ENCODE peak calls at places on chromosomes 1 and 21, in seven cellular contexts. One of them, this sample, is unnamed.

GRCh38 chr1:94209425-94209824 is 28.0 kb downstream of the ARHGAP29 start:
- DNase-seq in mesenchymal stem cell: no peak
- DNase-seq in H9: no peak
- DNase-seq in neuronal stem cell: no peak
- DNase-seq in H1: no peak
- DNase-seq in IMR-90: peak
- DNase-seq in trophoblast cell: no peak
- DNase-seq in this sample: no peak

GRCh38 chr1:32115496-32115895 is 7.6 kb downstream of the KPNA6 start:
- DNase-seq in mesenchymal stem cell: peak
- DNase-seq in H9: no peak
- DNase-seq in neuronal stem cell: no peak
- DNase-seq in H1: no peak
- DNase-seq in IMR-90: peak
- DNase-seq in trophoblast cell: peak
- DNase-seq in this sample: no peak

GRCh38 chr21:42141643-42142042 is 70.5 kb downstream of the UMODL1 start:
- DNase-seq in mesenchymal stem cell: no peak
- DNase-seq in H9: no peak
- DNase-seq in neuronal stem cell: no peak
- DNase-seq in H1: no peak
- DNase-seq in IMR-90: no peak
- DNase-seq in trophoblast cell: no peak
- DNase-seq in this sample: no peak

GRCh38 chr1:44791364-44791801 is 3.4 kb upstream of the BEST4 start:
- DNase-seq in mesenchymal stem cell: no peak
- DNase-seq in H9: peak
- DNase-seq in neuronal stem cell: no peak
- DNase-seq in H1: no peak
- DNase-seq in IMR-90: no peak
- DNase-seq in trophoblast cell: no peak
- DNase-seq in this sample: no peak

GRCh38 chr1:40385437-40386310 is 12.1 kb downstream of the SMAP2 start:
- DNase-seq in mesenchymal stem cell: peak
- DNase-seq in H9: no peak
- DNase-seq in neuronal stem cell: no peak
- DNase-seq in H1: no peak
- DNase-seq in IMR-90: no peak
- DNase-seq in trophoblast cell: no peak
- DNase-seq in this sample: no peak

GRCh38 chr1:205237526-205238484 is 10.1 kb downstream of the TMCC2 start:
- DNase-seq in mesenchymal stem cell: no peak
- DNase-seq in H9: no peak
- DNase-seq in neuronal stem cell: no peak
- DNase-seq in H1: no peak
- DNase-seq in IMR-90: no peak
- DNase-seq in trophoblast cell: no peak
- DNase-seq in this sample: no peak

GRCh38 chr1:113003751-113004690 is 48.0 kb upstream of the SLC16A1 start:
- DNase-seq in mesenchymal stem cell: no peak
- DNase-seq in H9: no peak
- DNase-seq in neuronal stem cell: no peak
- DNase-seq in H1: no peak
- DNase-seq in IMR-90: no peak
- DNase-seq in trophoblast cell: no peak
- DNase-seq in this sample: no peak

GRCh38 chr1:25544243-25544764 is 898 bp downstream of the LDLRAP1 start:
- DNase-seq in mesenchymal stem cell: no peak
- DNase-seq in H9: no peak
- DNase-seq in neuronal stem cell: no peak
- DNase-seq in H1: no peak
- DNase-seq in IMR-90: no peak
- DNase-seq in trophoblast cell: no peak
- DNase-seq in this sample: no peak

GRCh38 chr1:180923024-180923841 is 10.5 kb downstream of the KIAA1614 start:
- DNase-seq in mesenchymal stem cell: peak
- DNase-seq in H9: peak
- DNase-seq in neuronal stem cell: peak
- DNase-seq in H1: peak
- DNase-seq in IMR-90: peak
- DNase-seq in trophoblast cell: no peak
- DNase-seq in this sample: peak

GRCh38 chr1:116510361-116510760 is 60.5 kb downstream of the CD58 start:
- DNase-seq in mesenchymal stem cell: no peak
- DNase-seq in H9: no peak
- DNase-seq in neuronal stem cell: no peak
- DNase-seq in H1: no peak
- DNase-seq in IMR-90: no peak
- DNase-seq in trophoblast cell: no peak
- DNase-seq in this sample: no peak

GRCh38 chr1:71721532-71721931 is 560.8 kb downstream of the NEGR1 start:
- DNase-seq in mesenchymal stem cell: no peak
- DNase-seq in H9: no peak
- DNase-seq in neuronal stem cell: no peak
- DNase-seq in H1: no peak
- DNase-seq in IMR-90: no peak
- DNase-seq in trophoblast cell: no peak
- DNase-seq in this sample: peak

GRCh38 chr1:53080769-53081168 is 18.8 kb downstream of the PODN start:
- DNase-seq in mesenchymal stem cell: no peak
- DNase-seq in H9: no peak
- DNase-seq in neuronal stem cell: no peak
- DNase-seq in H1: no peak
- DNase-seq in IMR-90: no peak
- DNase-seq in trophoblast cell: no peak
- DNase-seq in this sample: no peak

GRCh38 chr1:225343618-225344017 is 84.2 kb downstream of the LBR start:
- DNase-seq in mesenchymal stem cell: peak
- DNase-seq in H9: no peak
- DNase-seq in neuronal stem cell: no peak
- DNase-seq in H1: no peak
- DNase-seq in IMR-90: peak
- DNase-seq in trophoblast cell: no peak
- DNase-seq in this sample: no peak

GRCh38 chr1:44237721-44238457 is 24.6 kb downstream of the DMAP1 start:
- DNase-seq in mesenchymal stem cell: peak
- DNase-seq in H9: peak
- DNase-seq in neuronal stem cell: peak
- DNase-seq in H1: peak
- DNase-seq in IMR-90: peak
- DNase-seq in trophoblast cell: no peak
- DNase-seq in this sample: peak

GRCh38 chr1:113429461-113430153 is 39.3 kb downstream of the MAGI3 start:
- DNase-seq in mesenchymal stem cell: peak
- DNase-seq in H9: no peak
- DNase-seq in neuronal stem cell: no peak
- DNase-seq in H1: no peak
- DNase-seq in IMR-90: peak
- DNase-seq in trophoblast cell: no peak
- DNase-seq in this sample: peak

GRCh38 chr1:154493276-154493675 is 8.7 kb upstream of the TDRD10 start:
- DNase-seq in mesenchymal stem cell: no peak
- DNase-seq in H9: peak
- DNase-seq in neuronal stem cell: no peak
- DNase-seq in H1: no peak
- DNase-seq in IMR-90: no peak
- DNase-seq in trophoblast cell: no peak
- DNase-seq in this sample: peak
- H2BK120ac ChIP-seq in mesenchymal stem cell: no peak
- H2BK120ac ChIP-seq in H9: no peak
- H2BK120ac ChIP-seq in neuronal stem cell: no peak
- H2BK120ac ChIP-seq in H1: no peak
- H2BK120ac ChIP-seq in IMR-90: no peak
- H2BK120ac ChIP-seq in trophoblast cell: no peak
- H2BK120ac ChIP-seq in this sample: no peak

GRCh38 chr1:89671775-89672488 is 39.0 kb downstream of the LRRC8C start:
- DNase-seq in mesenchymal stem cell: peak
- DNase-seq in H9: no peak
- DNase-seq in neuronal stem cell: no peak
- DNase-seq in H1: no peak
- DNase-seq in IMR-90: peak
- DNase-seq in trophoblast cell: no peak
- DNase-seq in this sample: no peak
- H2BK5ac ChIP-seq in mesenchymal stem cell: no peak
- H2BK5ac ChIP-seq in H9: no peak
- H2BK5ac ChIP-seq in neuronal stem cell: no peak
- H2BK5ac ChIP-seq in H1: no peak
- H2BK5ac ChIP-seq in IMR-90: no peak
- H2BK5ac ChIP-seq in trophoblast cell: no peak
- H2BK5ac ChIP-seq in this sample: no peak

GRCh38 chr1:155199792-155200191 is 7.9 kb downstream of the THBS3 start:
- DNase-seq in mesenchymal stem cell: no peak
- DNase-seq in H9: no peak
- DNase-seq in neuronal stem cell: no peak
- DNase-seq in H1: no peak
- DNase-seq in IMR-90: no peak
- DNase-seq in trophoblast cell: no peak
- DNase-seq in this sample: no peak
- H3K23ac ChIP-seq in mesenchymal stem cell: no peak
- H3K23ac ChIP-seq in H9: no peak
- H3K23ac ChIP-seq in neuronal stem cell: no peak
- H3K23ac ChIP-seq in H1: no peak
- H3K23ac ChIP-seq in IMR-90: no peak
- H3K23ac ChIP-seq in trophoblast cell: no peak
- H3K23ac ChIP-seq in this sample: no peak

GRCh38 chr1:156020293-156021086 is at the start of gene SSR2:
- DNase-seq in mesenchymal stem cell: peak
- DNase-seq in H9: peak
- DNase-seq in neuronal stem cell: peak
- DNase-seq in H1: peak
- DNase-seq in IMR-90: peak
- DNase-seq in trophoblast cell: peak
- DNase-seq in this sample: peak
- H2BK120ac ChIP-seq in mesenchymal stem cell: peak
- H2BK120ac ChIP-seq in H9: no peak
- H2BK120ac ChIP-seq in neuronal stem cell: no peak
- H2BK120ac ChIP-seq in H1: no peak
- H2BK120ac ChIP-seq in IMR-90: no peak
- H2BK120ac ChIP-seq in trophoblast cell: peak
- H2BK120ac ChIP-seq in this sample: peak

DNA sequence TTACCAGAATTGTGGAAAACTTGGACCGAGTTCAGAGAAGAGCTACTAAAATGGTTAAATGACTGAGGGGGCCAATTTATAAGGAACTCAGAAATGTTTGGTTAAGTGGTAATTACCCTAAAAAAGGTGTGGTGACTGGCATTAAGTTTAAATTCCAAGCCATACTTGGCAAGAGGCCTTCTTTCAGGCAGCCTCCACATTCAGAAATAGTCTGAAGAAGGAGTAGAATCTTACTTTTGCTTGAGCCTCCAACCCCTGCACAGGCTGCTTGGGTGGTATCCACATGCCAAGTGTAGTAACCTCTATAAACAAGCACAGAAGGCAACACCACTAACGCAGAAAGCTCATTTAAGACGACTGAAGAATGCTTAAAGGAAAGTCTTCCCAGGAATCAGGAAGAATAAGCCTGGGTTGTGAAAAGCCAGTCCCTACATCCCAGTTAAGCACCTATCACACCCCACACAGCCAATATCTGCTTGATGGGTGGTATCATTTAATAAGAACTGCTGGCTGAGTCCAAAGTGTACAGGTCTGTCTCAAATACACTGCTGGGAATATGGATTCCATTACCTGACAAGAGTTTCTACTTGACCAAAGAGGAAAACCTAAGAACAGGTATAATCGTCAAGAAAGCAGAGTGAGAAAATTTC is 13.7 kb upstream of the GORAB start:
- DNase-seq in mesenchymal stem cell: no peak
- DNase-seq in H9: no peak
- DNase-seq in neuronal stem cell: no peak
- DNase-seq in H1: no peak
- DNase-seq in IMR-90: no peak
- DNase-seq in trophoblast cell: no peak
- DNase-seq in this sample: no peak
- H2BK5ac ChIP-seq in mesenchymal stem cell: no peak
- H2BK5ac ChIP-seq in H9: no peak
- H2BK5ac ChIP-seq in neuronal stem cell: no peak
- H2BK5ac ChIP-seq in H1: no peak
- H2BK5ac ChIP-seq in IMR-90: no peak
- H2BK5ac ChIP-seq in trophoblast cell: no peak
- H2BK5ac ChIP-seq in this sample: no peak

DNA sequence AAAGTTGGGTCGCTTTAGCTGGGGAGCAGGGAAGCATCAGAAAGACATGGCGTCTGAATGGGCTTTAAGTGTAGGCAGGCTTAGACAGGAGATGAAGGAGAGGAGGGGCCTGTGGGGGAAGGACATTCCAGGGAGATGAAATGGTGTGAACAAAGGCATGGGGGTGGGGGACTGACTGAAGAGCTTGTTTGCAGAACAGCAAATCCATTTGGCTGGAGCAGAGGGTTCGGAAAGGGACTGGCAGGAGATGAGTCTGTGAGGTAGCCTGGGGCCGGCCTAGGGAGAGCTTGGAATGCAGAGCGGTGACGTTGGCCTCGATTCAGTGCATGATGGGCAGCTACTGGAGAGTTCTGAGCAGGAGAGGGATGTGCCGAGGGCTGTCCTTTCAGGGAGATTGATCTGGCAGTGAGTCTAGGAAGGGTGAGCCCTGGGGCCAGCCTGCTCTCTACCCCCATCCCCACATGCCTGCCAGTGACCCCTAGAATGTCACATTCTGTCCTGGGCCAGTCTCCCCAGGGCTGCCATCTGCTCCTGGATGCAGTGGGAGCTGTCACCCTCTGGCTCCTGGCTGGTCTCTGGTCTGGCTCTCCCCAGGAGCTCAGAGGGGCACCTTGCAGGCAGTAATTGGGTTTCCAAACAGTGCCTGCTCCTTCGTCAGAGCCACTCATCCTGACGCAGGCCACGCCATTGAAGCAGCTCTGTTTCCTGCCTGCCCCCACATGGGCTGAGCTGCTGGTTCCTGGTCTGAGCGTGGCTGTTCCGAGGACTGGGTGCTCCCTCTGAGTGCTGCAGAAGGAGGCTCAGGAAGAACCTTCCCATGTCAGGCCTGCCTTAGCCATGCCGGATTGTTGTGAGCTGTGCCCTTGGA is 22.3 kb upstream of the TMEM222 start:
- DNase-seq in mesenchymal stem cell: peak
- DNase-seq in H9: peak
- DNase-seq in neuronal stem cell: peak
- DNase-seq in H1: no peak
- DNase-seq in IMR-90: peak
- DNase-seq in trophoblast cell: peak
- DNase-seq in this sample: peak
- H3K23ac ChIP-seq in mesenchymal stem cell: peak
- H3K23ac ChIP-seq in H9: no peak
- H3K23ac ChIP-seq in neuronal stem cell: no peak
- H3K23ac ChIP-seq in H1: no peak
- H3K23ac ChIP-seq in IMR-90: peak
- H3K23ac ChIP-seq in trophoblast cell: no peak
- H3K23ac ChIP-seq in this sample: peak

DNA sequence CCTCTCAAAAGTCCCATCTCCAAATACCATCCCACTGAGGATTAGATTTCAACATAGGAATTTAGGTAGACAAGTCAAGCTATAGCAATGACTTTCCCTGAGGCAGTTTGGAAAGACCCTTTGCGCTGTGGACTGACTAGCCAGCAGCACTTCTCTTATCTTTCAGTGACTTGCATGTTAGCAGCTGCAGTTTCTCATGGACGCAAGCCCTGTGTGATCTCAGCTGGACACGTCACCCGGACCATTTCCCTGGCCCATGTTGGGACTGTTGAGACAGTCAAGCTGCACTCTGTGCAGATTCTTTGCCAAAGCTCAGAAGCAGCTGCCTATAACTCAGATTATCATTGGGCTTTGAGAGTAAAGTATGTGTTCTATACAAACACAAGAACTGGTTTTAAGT is 408.2 kb upstream of the USP24 start:
- DNase-seq in mesenchymal stem cell: peak
- DNase-seq in H9: no peak
- DNase-seq in neuronal stem cell: no peak
- DNase-seq in H1: no peak
- DNase-seq in IMR-90: peak
- DNase-seq in trophoblast cell: peak
- DNase-seq in this sample: peak
- H2BK120ac ChIP-seq in mesenchymal stem cell: no peak
- H2BK120ac ChIP-seq in H9: no peak
- H2BK120ac ChIP-seq in neuronal stem cell: no peak
- H2BK120ac ChIP-seq in H1: no peak
- H2BK120ac ChIP-seq in IMR-90: peak
- H2BK120ac ChIP-seq in trophoblast cell: no peak
- H2BK120ac ChIP-seq in this sample: no peak

This sample was measured in mesendoderm.